ENCODE peak calls at places on chromosomes 4 and X, in six cellular contexts. L is cardiac muscle cell, V is glutamatergic neuron, W is coronary artery, E is vagina, I is H7. X is an unnamed sample.
A peak's percentile ranks its signal among the peaks of the same experiment; 100 is the strongest.

GRCh38 chrX:71256051-71256450 is 2.1 kb upstream of the ZMYM3 start:
- DNase-seq in E (no peak), I (no peak), L (no peak), W (no peak), V (no peak), X (no peak)

GRCh38 chrX:12988797-12989196 is 13.9 kb downstream of the TMSB4X start:
- DNase-seq in I (no peak), V (no peak), L (no peak), E (no peak), W (no peak), X (no peak)

GRCh38 chr4:117801756-117802155 is 232.5 kb upstream of the NDST3 start:
- DNase-seq in I (no peak), L (no peak), W (no peak), E (no peak), V (no peak), X (no peak)

GRCh38 chr4:152246659-152247058 is 289.2 kb downstream of the FBXW7 start:
- DNase-seq in E (no peak), W (no peak), L (no peak), V (no peak), I (no peak), X (no peak)

GRCh38 chr4:74085669-74086068 is 13.3 kb downstream of the CXCL2 start:
- DNase-seq in W (no peak), I (no peak), V (no peak), L (no peak), E (no peak), X (no peak)

GRCh38 chrX:63656871-63657580 is 128.0 kb downstream of the ARHGEF9 start:
- DNase-seq in V (no peak), L (no peak), E (no peak), W (no peak), I (no peak), X (no peak)

GRCh38 chrX:30659421-30659820 is 6.2 kb downstream of the GK start:
- DNase-seq in E (no peak), L (no peak), W (no peak), V (no peak), I (no peak), X (no peak)

GRCh38 chr4:140071806-140072205 is 82.2 kb downstream of the MAML3 start:
- DNase-seq in V (no peak), E (no peak), I (no peak), W (no peak), L (no peak), X (no peak)

GRCh38 chr4:70280567-70280966 is 38.2 kb downstream of the CSN3 start:
- DNase-seq in L (no peak), V (no peak), W (no peak), I (no peak), E (no peak), X (no peak)

GRCh38 chrX:10648608-10649007 is 28.2 kb upstream of the MID1 start:
- DNase-seq in I (no peak), E (no peak), W (no peak), L (peak; percentile 39), V (no peak), X (no peak)

GRCh38 chr4:5139141-5139540 is 87.9 kb downstream of the STK32B start:
- DNase-seq in E (no peak), L (no peak), V (no peak), W (no peak), I (no peak), X (no peak)

GRCh38 chr4:185265942-185266341 is 56.5 kb downstream of the SNX25 start:
- DNase-seq in V (no peak), L (no peak), I (no peak), E (no peak), W (no peak), X (no peak)

GRCh38 chr4:139642364-139642763 is 23.3 kb upstream of the MGST2 start:
- DNase-seq in W (no peak), E (no peak), L (no peak), I (no peak), V (no peak), X (no peak)

GRCh38 chr4:181536753-181537434 is 706.3 kb upstream of the TENM3 start:
- DNase-seq in V (no peak), L (no peak), I (no peak), E (no peak), W (no peak), X (no peak)

GRCh38 chrX:40153335-40154221 is 55.8 kb upstream of the BCOR start:
- DNase-seq in W (no peak), I (peak; percentile 89), E (no peak), L (peak; percentile 68), V (peak; percentile 65), X (no peak)

GRCh38 chr4:177573487-177573886 is 131.2 kb upstream of the AGA start:
- DNase-seq in W (no peak), E (no peak), L (no peak), I (no peak), V (no peak), X (no peak)

GRCh38 chr4:115763051-115763450 is 649.6 kb upstream of the NDST4 start:
- DNase-seq in W (no peak), E (no peak), L (no peak), I (no peak), V (no peak), X (no peak)

GRCh38 chr4:173468314-173468713 is 61.7 kb downstream of the HAND2 start:
- DNase-seq in I (no peak), L (no peak), E (no peak), V (no peak), W (no peak), X (no peak)

GRCh38 chr4:107999932-108000539 is 10.3 kb downstream of the HADH start:
- DNase-seq in E (no peak), W (no peak), I (no peak), L (no peak), V (no peak), X (no peak)

GRCh38 chr4:1321946-1322650 is 24.9 kb upstream of the UVSSA start:
- DNase-seq in V (no peak), W (no peak), I (no peak), E (no peak), L (no peak), X (no peak)

GRCh38 chr4:6560416-6561172 is 14.4 kb upstream of the MAN2B2 start:
- DNase-seq in W (no peak), I (no peak), V (no peak), E (no peak), L (no peak), X (no peak)

GRCh38 chr4:127400736-127401346 is 231.9 kb upstream of the INTU start:
- DNase-seq in W (no peak), L (peak; percentile 67), V (peak; percentile 80), I (peak; percentile 19), E (no peak), X (peak; percentile 46)

GRCh38 chr4:7052923-7053715 is 9.9 kb downstream of the TADA2B start:
- DNase-seq in W (no peak), I (no peak), V (no peak), L (no peak), E (no peak), X (no peak)

GRCh38 chrX:109384569-109385174 is 97.2 kb downstream of the GUCY2F start:
- DNase-seq in E (no peak), W (no peak), I (no peak), V (no peak), L (peak; percentile 57), X (no peak)

X was measured in NCI-H446.